ENCODE peak calls at places on chromosomes 1 and 21, in eight cellular contexts. D is GM12878, K is colonic mucosa, B is H7, L is foreskin fibroblast, Z is IMR-90, N is cardiac muscle cell, U is PC-9. O is an unnamed sample.
A peak's percentile ranks its signal among the peaks of the same experiment; 100 is the strongest.

GRCh38 chr1:11028018-11028417 is 15.6 kb downstream of the TARDBP start:
- DNase-seq in B (no peak), U (no peak), D (no peak), K (no peak), N (no peak), L (no peak), Z (no peak), O (no peak)

GRCh38 chr1:32870615-32871363 is at the start of gene FNDC5:
- DNase-seq in L (no peak), Z (peak; percentile 11), N (peak; percentile 43), B (peak; percentile 92), U (no peak), K (no peak), D (no peak), O (no peak)

GRCh38 chr1:227948493-227949260 is 945 bp upstream of the WNT9A start:
- DNase-seq in K (peak; percentile 20), U (no peak), L (no peak), B (peak; percentile 36), D (no peak), N (no peak), Z (no peak), O (no peak)

GRCh38 chr1:2825487-2826189 is 24.1 kb upstream of the TTC34 start:
- DNase-seq in U (no peak), K (no peak), B (no peak), N (no peak), L (no peak), Z (no peak), D (no peak), O (no peak)

GRCh38 chr1:246476771-246477170 is 30.3 kb downstream of the SMYD3 start:
- DNase-seq in U (no peak), B (no peak), K (no peak), Z (no peak), L (no peak), N (no peak), D (no peak), O (no peak)

GRCh38 chr1:1264868-1265272 is 8.8 kb downstream of the UBE2J2 start:
- DNase-seq in K (no peak), D (no peak), N (peak; percentile 79), Z (peak; percentile 100), U (peak; percentile 84), L (peak; percentile 99), B (peak; percentile 90), O (no peak)

GRCh38 chr1:44501022-44501910 is 96.2 kb downstream of the RNF220 start:
- DNase-seq in L (no peak), N (no peak), U (no peak), K (no peak), B (peak; percentile 81), Z (no peak), D (no peak), O (no peak)

GRCh38 chr1:25109527-25109926 is 122.8 kb downstream of the SYF2 start:
- DNase-seq in U (no peak), D (no peak), B (no peak), Z (no peak), K (no peak), L (no peak), N (no peak), O (no peak)

GRCh38 chr1:15198684-15199083 is 45.1 kb downstream of the TMEM51 start:
- DNase-seq in Z (no peak), K (no peak), U (peak; percentile 40), B (no peak), N (no peak), L (no peak), D (no peak), O (no peak)

GRCh38 chr21:42570841-42571387 is 57.3 kb downstream of the SLC37A1 start:
- DNase-seq in B (peak; percentile 79), L (no peak), N (no peak), K (peak; percentile 45), Z (no peak), D (no peak), U (no peak), O (no peak)

GRCh38 chr1:221497051-221497450 is 244.8 kb downstream of the DUSP10 start:
- DNase-seq in K (no peak), D (no peak), Z (no peak), N (peak; percentile 51), U (no peak), L (no peak), B (no peak), O (no peak)

GRCh38 chr1:35568975-35569395 is 4.1 kb upstream of the TFAP2E start:
- DNase-seq in D (no peak), Z (peak; percentile 60), N (peak; percentile 81), L (peak; percentile 62), K (peak; percentile 69), B (peak; percentile 90), U (peak; percentile 71), O (no peak)

GRCh38 chr21:26099610-26100219 is 70.9 kb downstream of the APP start:
- DNase-seq in N (peak; percentile 77), D (no peak), B (no peak), L (no peak), U (no peak), Z (peak; percentile 70), K (no peak), O (no peak)
- H3K4me3 ChIP-seq in N (no peak overlapping the region), D (no peak overlapping the region), B (no peak overlapping the region), L (no peak overlapping the region), U (no peak overlapping the region), Z (no peak overlapping the region), K (no peak overlapping the region), O (no peak overlapping the region)

GRCh38 chr1:46456411-46456963 is 33.1 kb upstream of the DMBX1 start:
- DNase-seq in L (no peak), N (peak; percentile 56), K (no peak), D (no peak), Z (no peak), B (no peak), U (no peak), O (no peak)
- H3K4me3 ChIP-seq in L (no peak overlapping the region), N (no peak overlapping the region), K (no peak overlapping the region), D (no peak overlapping the region), Z (no peak overlapping the region), B (no peak overlapping the region), U (no peak overlapping the region), O (no peak overlapping the region)

GRCh38 chr1:17584539-17584938 is 45.0 kb downstream of the ARHGEF10L start:
- DNase-seq in L (no peak), B (no peak), U (no peak), D (no peak), K (no peak), Z (no peak), N (no peak), O (no peak)

GRCh38 chr1:17587693-17588047 is 48.2 kb downstream of the ARHGEF10L start:
- DNase-seq in K (no peak), N (peak; percentile 86), L (peak; percentile 81), B (peak; percentile 74), D (no peak), U (peak; percentile 67), Z (peak; percentile 68), O (no peak)

GRCh38 chr1:17586172-17586963 is 46.9 kb downstream of the ARHGEF10L start:
- DNase-seq in L (peak; percentile 92), K (no peak), D (no peak), B (peak; percentile 88), N (peak; percentile 84), Z (peak; percentile 87), U (no peak), O (no peak)

GRCh38 chr1:17585266-17585987 is 45.9 kb downstream of the ARHGEF10L start:
- DNase-seq in B (no peak), Z (no peak), L (no peak), U (no peak), D (no peak), K (no peak), N (no peak), O (no peak)

GRCh38 chr1:17588048-17588781 is 48.7 kb downstream of the ARHGEF10L start:
- DNase-seq in U (peak; percentile 80), N (peak; percentile 73), L (peak; percentile 48), Z (peak; percentile 5), B (peak; percentile 84), D (no peak), K (peak; percentile 95), O (no peak)
- H3K4me3 ChIP-seq in U (no peak overlapping the region), N (no peak overlapping the region), L (peak overlapping the region; percentile 25), Z (no peak overlapping the region), B (no peak overlapping the region), D (no peak overlapping the region), K (no peak overlapping the region), O (no peak overlapping the region)

DNA sequence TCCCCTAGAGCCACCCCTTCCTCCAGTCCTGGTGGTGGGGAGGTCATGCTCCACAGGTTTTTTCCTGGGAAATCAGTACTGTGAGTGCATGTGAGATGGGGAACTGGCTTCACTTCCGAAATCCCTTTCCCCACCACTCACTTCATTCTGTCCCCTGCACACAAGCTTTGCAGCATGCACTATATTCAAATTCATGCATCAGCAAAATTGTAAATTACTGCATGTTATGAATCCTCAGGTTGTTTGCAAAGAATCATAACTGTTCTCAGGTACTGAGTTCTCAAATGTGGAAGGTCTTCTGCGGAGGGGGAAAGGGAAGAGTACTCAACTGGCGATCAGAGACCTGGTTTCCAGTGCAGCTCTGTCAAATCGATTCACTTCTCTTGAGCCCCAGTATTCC is 42.3 kb downstream of the LHX4 start:
- DNase-seq in N (no peak), L (no peak), D (no peak), U (no peak), B (no peak), K (no peak), Z (no peak), O (no peak)
- H3K4me3 ChIP-seq in N (no peak overlapping the region), L (no peak overlapping the region), D (no peak overlapping the region), U (no peak overlapping the region), B (no peak overlapping the region), K (no peak overlapping the region), Z (no peak overlapping the region), O (no peak overlapping the region)

DNA sequence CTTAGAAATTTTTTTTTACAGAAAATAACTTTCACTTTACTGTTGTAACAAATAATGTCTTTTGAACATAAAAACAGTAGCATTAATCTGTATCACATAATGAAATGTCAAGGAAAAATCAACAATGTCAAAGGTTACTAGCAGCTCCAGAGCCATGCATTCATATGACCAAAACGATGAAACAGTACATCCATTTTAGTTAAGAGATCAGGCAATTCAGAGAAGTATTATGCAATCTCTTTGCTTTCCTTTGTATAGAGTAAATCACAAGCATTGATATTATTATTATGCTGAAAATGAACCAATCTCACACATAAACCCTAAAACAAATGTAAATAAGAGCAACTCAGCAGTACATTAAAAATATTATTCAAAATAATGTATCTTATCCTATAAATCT is 748.9 kb downstream of the PLA2G4A start:
- DNase-seq in D (no peak), N (peak; percentile 2), B (no peak), L (no peak), K (no peak), U (no peak), Z (no peak), O (no peak)
- H3K4me3 ChIP-seq in D (no peak overlapping the region), N (no peak overlapping the region), B (no peak overlapping the region), L (no peak overlapping the region), K (no peak overlapping the region), U (no peak overlapping the region), Z (no peak overlapping the region), O (no peak overlapping the region)